ENCODE peak calls at places on chromosomes 3 and 15, in eight cellular contexts. V, D, U, L, C, Z, G and Y are unnamed samples.

GRCh38 chr3:51944541-51945021 is 2.4 kb downstream of the PARP3 start:
- DNase-seq in V (no peak), D (no peak), U (no peak), L (no peak), C (no peak), Z (no peak), G (no peak), Y (no peak)

GRCh38 chr3:16883057-16883725 is 1.6 kb upstream of the PLCL2 start:
- DNase-seq in V (no peak), D (no peak), U (no peak), L (peak), C (no peak), Z (no peak), G (peak), Y (no peak)

GRCh38 chr15:38128389-38128788 is 124.2 kb upstream of the SPRED1 start:
- DNase-seq in V (no peak), D (peak), U (no peak), L (peak), C (no peak), Z (no peak), G (peak), Y (peak)

GRCh38 chr15:49751191-49751590 is 130.3 kb downstream of the DTWD1 start:
- DNase-seq in V (no peak), D (no peak), U (no peak), L (peak), C (no peak), Z (no peak), G (no peak), Y (no peak)

GRCh38 chr3:23442598-23443383 is 239.7 kb downstream of the UBE2E2 start:
- DNase-seq in V (no peak), D (no peak), U (no peak), L (no peak), C (no peak), Z (no peak), G (peak), Y (peak)

GRCh38 chr15:68812069-68812468 is 8.6 kb downstream of the ANP32A start:
- DNase-seq in V (no peak), D (no peak), U (no peak), L (no peak), C (no peak), Z (no peak), G (no peak), Y (no peak)

GRCh38 chr15:32765236-32765635 is 47.4 kb downstream of the GREM1 start:
- DNase-seq in V (no peak), D (no peak), U (no peak), L (no peak), C (no peak), Z (no peak), G (no peak), Y (no peak)

GRCh38 chr3:137360531-137361201 is 402.9 kb downstream of the IL20RB start:
- DNase-seq in V (no peak), D (no peak), U (no peak), L (no peak), C (no peak), Z (no peak), G (no peak), Y (no peak)

GRCh38 chr15:93040288-93041158 is 48.5 kb downstream of the RGMA start:
- DNase-seq in V (no peak), D (no peak), U (peak), L (no peak), C (no peak), Z (no peak), G (no peak), Y (no peak)

GRCh38 chr15:51380999-51381806 is 39.7 kb downstream of the GLDN start:
- DNase-seq in V (no peak), D (peak), U (peak), L (peak), C (peak), Z (no peak), G (peak), Y (peak)

GRCh38 chr15:99435138-99435695 is 130.6 kb upstream of the MEF2A start:
- DNase-seq in V (no peak), D (peak), U (peak), L (no peak), C (no peak), Z (no peak), G (no peak), Y (no peak)

GRCh38 chr3:162729686-162730085 is 1233.1 kb downstream of the OTOL1 start:
- DNase-seq in V (no peak), D (no peak), U (no peak), L (peak), C (no peak), Z (no peak), G (no peak), Y (peak)

GRCh38 chr15:64740361-64741170 is 34.8 kb downstream of the RBPMS2 start:
- DNase-seq in V (no peak), D (peak), U (no peak), L (peak), C (no peak), Z (no peak), G (peak), Y (peak)

GRCh38 chr3:47781685-47782537 is at the start of gene SMARCC1:
- DNase-seq in V (peak), D (peak), U (peak), L (peak), C (peak), Z (peak), G (peak), Y (peak)

GRCh38 chr15:89664951-89665350 is 9.7 kb upstream of the KIF7 start:
- DNase-seq in V (no peak), D (no peak), U (no peak), L (no peak), C (no peak), Z (no peak), G (no peak), Y (no peak)

GRCh38 chr15:37425541-37425940 is 325.2 kb upstream of the MEIS2 start:
- DNase-seq in V (no peak), D (peak), U (no peak), L (no peak), C (no peak), Z (no peak), G (no peak), Y (peak)

GRCh38 chr3:85572426-85572825 is 613.6 kb downstream of the CADM2 start:
- DNase-seq in V (no peak), D (no peak), U (no peak), L (no peak), C (no peak), Z (no peak), G (no peak), Y (no peak)